ENCODE peak calls at places on chromosomes 4 and X, in six cellular contexts. P is stomach, L is neural progenitor cell, G is pancreas, A is lower lobe of right lung, I is tibial nerve. C is an unnamed sample.
A peak's percentile ranks its signal among the peaks of the same experiment; 100 is the strongest.

GRCh38 chr4:155889036-155889793 is 14.3 kb upstream of the TDO2 start:
- DNase-seq in G (no peak), I (no peak), L (no peak), P (no peak), A (no peak), C (no peak)

GRCh38 chrX:118513120-118513899 is 17.7 kb downstream of the DOCK11 start:
- DNase-seq in L (no peak), A (no peak), I (no peak), G (no peak), P (no peak), C (no peak)

GRCh38 chrX:13103111-13103913 is 58.9 kb upstream of the FAM9C start:
- DNase-seq in G (no peak), A (no peak), I (no peak), L (no peak), P (no peak), C (no peak)

GRCh38 chr4:78691971-78692814 is 84.0 kb upstream of the BMP2K start:
- DNase-seq in L (no peak), A (no peak), P (no peak), I (no peak), G (no peak), C (no peak)

GRCh38 chr4:52202931-52203330 is 151.8 kb downstream of the SPATA18 start:
- DNase-seq in L (no peak), I (no peak), P (no peak), A (no peak), G (no peak), C (no peak)

GRCh38 chr4:132982151-132982550 is 166.9 kb upstream of the PCDH10 start:
- DNase-seq in A (no peak), I (no peak), G (no peak), P (no peak), L (no peak), C (no peak)

GRCh38 chrX:53018627-53019026 is 30.0 kb upstream of the GPR173 start:
- DNase-seq in A (no peak), I (no peak), L (peak; percentile 9), G (no peak), P (no peak), C (no peak)

GRCh38 chr4:150746156-150746555 is 164.2 kb downstream of the MAB21L2 start:
- DNase-seq in A (no peak), P (no peak), L (no peak), G (no peak), I (no peak), C (no peak)

GRCh38 chr4:145195167-145195952 is 15.0 kb upstream of the OTUD4 start:
- DNase-seq in G (no peak), P (no peak), A (no peak), L (no peak), I (no peak), C (no peak)

GRCh38 chr4:52950226-52950625 is 88.1 kb downstream of the RASL11B start:
- DNase-seq in L (no peak), G (no peak), A (no peak), P (no peak), I (no peak), C (no peak)

GRCh38 chr4:42871685-42872271 is 20.7 kb upstream of the GRXCR1 start:
- DNase-seq in P (no peak), I (no peak), A (no peak), L (no peak), G (no peak), C (no peak)

GRCh38 chr4:141352775-141353544 is 132.3 kb downstream of the ZNF330 start:
- DNase-seq in G (no peak), L (peak; percentile 30), A (no peak), P (no peak), I (no peak), C (no peak)

GRCh38 chr4:137509855-137510282 is 22.4 kb downstream of the PCDH18 start:
- DNase-seq in L (no peak), P (no peak), A (no peak), I (no peak), G (no peak), C (no peak)

GRCh38 chrX:1140236-1140681 is 72.2 kb downstream of the CRLF2 start:
- DNase-seq in A (no peak), G (no peak), L (peak; percentile 50), I (no peak), P (no peak), C (no peak)

GRCh38 chr4:136219592-136220125 is 1312.6 kb downstream of the PCDH18 start:
- DNase-seq in P (no peak), I (no peak), L (no peak), A (no peak), G (no peak), C (no peak)

GRCh38 chr4:48699470-48699869 is 80.6 kb downstream of the FRYL start:
- DNase-seq in G (no peak), L (no peak), I (no peak), A (no peak), P (no peak), C (no peak)

GRCh38 chrX:118495958-118496762 is 545 bp downstream of the DOCK11 start:
- DNase-seq in L (peak; percentile 61), P (peak; percentile 63), I (peak; percentile 39), G (peak; percentile 37), A (peak; percentile 81), C (peak; percentile 67)

GRCh38 chr4:76090241-76090691 is 15.8 kb downstream of the ART3 start:
- DNase-seq in A (no peak), L (no peak), G (peak; percentile 41), P (no peak), I (peak; percentile 48), C (no peak)

GRCh38 chr4:72394264-72394663 is 174.8 kb downstream of the ADAMTS3 start:
- DNase-seq in P (no peak), I (no peak), L (peak; percentile 9), G (no peak), A (no peak), C (no peak)

GRCh38 chr4:82439088-82439487 is 8.7 kb downstream of the ENOPH1 start:
- DNase-seq in P (no peak), G (no peak), I (no peak), L (no peak), A (no peak), C (no peak)

GRCh38 chr4:39521253-39521908 is 5.9 kb downstream of the UGDH start:
- DNase-seq in I (no peak), P (no peak), A (no peak), L (no peak), G (no peak), C (no peak)

GRCh38 chrX:135520022-135520552 is 373 bp upstream of the INTS6L start:
- DNase-seq in I (no peak), L (peak; percentile 16), A (no peak), G (no peak), P (no peak), C (no peak)

GRCh38 chrX:30822719-30823118 is 66.3 kb downstream of the TAB3 start:
- DNase-seq in A (no peak), I (no peak), G (no peak), P (no peak), L (no peak), C (no peak)

DNA sequence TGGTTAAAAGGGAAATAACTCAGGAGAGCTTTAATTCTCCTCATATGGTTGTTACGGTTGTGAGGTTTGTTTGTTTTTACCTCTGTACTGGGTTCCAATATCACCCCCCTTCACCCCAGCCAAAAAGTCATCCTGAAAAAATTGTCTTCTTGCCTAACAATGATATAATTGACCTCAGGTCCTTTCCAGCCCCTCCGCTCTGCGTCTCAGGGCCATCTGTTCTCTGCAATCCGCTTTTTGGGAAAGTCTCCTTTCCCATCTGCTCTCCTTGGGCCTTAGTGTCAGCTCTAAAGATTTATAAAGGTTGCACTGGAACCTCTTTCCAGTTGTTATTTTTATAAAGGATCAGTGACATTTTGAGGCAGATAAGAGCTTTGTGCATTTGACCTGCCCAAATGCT is 33.9 kb downstream of the DLG3 start:
- DNase-seq in G (no peak), I (no peak), A (no peak), P (no peak), L (no peak), C (no peak)
- H3K27ac ChIP-seq in G (peak overlapping the region; percentile 78), I (peak overlapping the region; percentile 50), A (no peak overlapping the region), P (peak overlapping the region; percentile 75), L (peak overlapping the region; percentile 20), C (no peak overlapping the region)

DNA sequence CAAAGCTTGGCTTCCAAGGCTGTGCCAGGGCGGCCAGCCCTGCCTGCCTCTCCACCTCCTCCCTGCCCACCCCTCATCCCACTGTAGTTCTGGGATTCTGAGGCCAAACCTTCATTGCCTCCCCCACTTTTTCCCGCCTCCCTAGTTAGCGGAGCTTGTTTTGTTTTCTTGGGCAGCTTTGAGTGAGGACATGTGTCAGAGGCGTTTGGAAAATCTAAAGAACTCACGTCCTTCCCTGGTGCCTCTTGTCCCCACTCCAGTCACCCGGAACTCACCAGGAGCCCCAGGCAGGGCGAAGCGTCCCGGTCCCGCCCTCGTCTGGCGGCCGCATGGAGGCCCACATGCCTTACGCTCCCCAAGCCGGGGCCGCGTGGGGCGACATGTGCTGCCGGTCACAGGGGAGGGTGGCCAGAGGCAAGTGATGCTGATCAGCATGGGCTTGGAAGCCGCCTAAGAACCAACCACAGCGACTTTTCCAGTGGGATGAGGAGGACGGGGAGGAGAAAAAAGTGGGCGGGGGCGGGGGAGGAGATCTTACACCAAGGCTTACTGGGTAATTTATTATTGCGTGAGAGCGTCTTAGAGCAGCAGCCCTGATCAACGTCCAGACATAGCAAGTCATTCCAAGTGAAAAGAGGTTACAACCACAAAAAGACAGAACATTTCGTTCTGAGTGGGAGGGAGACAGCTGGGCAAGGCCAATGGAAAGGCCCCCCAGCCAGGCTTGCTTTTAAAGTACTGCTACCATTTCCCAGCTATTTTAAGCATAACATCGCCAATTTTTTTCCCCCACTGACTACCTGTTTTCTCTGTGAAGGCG is 48.5 kb downstream of the PRPS1 start:
- DNase-seq in I (peak; percentile 74), G (peak; percentile 78), A (peak; percentile 93), P (peak; percentile 77), L (no peak), C (peak; percentile 1)
- H3K4me1 ChIP-seq in I (peaks cover 10% of the 10 kb centered on the region), G (no peaks in the 10 kb centered on the region), A (peaks cover 55% of the 10 kb centered on the region), P (peaks cover 10% of the 10 kb centered on the region), L (no peaks in the 10 kb centered on the region), C (peaks cover 64% of the 10 kb centered on the region)

GRCh38 chrX:5746231-5746630 is 482.4 kb downstream of the NLGN4X start:
- DNase-seq in P (no peak), L (no peak), G (no peak), I (no peak), A (no peak), C (no peak)

GRCh38 chrX:5753291-5753690 is 475.4 kb downstream of the NLGN4X start:
- DNase-seq in I (no peak), A (no peak), P (no peak), L (no peak), G (no peak), C (no peak)

GRCh38 chrX:5752831-5753230 is 475.8 kb downstream of the NLGN4X start:
- DNase-seq in A (no peak), P (no peak), G (no peak), L (no peak), I (no peak), C (no peak)

GRCh38 chrX:5748751-5749150 is 479.9 kb downstream of the NLGN4X start:
- DNase-seq in L (no peak), G (no peak), I (no peak), P (no peak), A (no peak), C (no peak)
- H3K27ac ChIP-seq in L (no peak overlapping the region), G (no peak overlapping the region), I (no peak overlapping the region), P (no peak overlapping the region), A (no peak overlapping the region), C (no peak overlapping the region)

DNA sequence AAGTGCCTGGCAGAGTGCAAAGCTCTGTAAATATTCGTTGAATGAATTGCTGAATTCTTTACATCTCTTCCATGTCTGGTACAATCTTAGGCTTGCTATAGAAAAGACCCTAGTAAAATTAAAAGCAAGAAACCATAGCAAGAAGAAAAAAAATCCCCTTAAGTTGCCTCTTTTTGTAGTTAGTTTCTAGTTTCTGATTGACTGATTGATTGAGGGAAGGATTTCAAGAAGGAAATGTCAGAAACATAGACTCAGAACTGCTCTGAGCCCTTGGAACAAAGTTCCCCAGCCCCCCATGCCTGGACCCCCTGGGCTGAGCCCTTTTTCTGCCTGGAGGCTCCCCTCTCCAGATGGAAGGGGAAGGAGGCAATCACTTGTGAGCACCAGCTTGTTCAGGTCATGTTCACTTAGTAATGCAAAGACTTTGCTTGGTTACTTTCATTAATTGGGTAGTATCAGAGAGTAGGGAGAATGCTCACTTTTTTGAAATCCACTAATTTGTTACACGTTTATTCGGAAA is 35.6 kb downstream of the DAPP1 start:
- DNase-seq in A (no peak), L (no peak), P (no peak), G (no peak), I (no peak), C (no peak)
- H3K4me1 ChIP-seq in A (no peaks in the 10 kb centered on the region), L (peaks cover 4% of the 10 kb centered on the region), P (no peaks in the 10 kb centered on the region), G (no peaks in the 10 kb centered on the region), I (no peaks in the 10 kb centered on the region), C (peaks cover 12% of the 10 kb centered on the region)

C was measured in CD8-positive, alpha-beta memory T cell.